ENCODE peak calls at places on chromosomes 3 and 15, in four cellular contexts. One of them, this sample, is unnamed.

GRCh38 chr3:99967796-99968195 is 146.5 kb downstream of the FILIP1L start:
- DNase-seq in NCI-H1417: no peak
- DNase-seq in cardiac muscle cell: no peak
- DNase-seq in right atrium auricular region: no peak
- DNase-seq in this sample: no peak

GRCh38 chr3:190983875-190984274 is 121.4 kb upstream of the GMNC start:
- DNase-seq in NCI-H1417: no peak
- DNase-seq in cardiac muscle cell: no peak
- DNase-seq in right atrium auricular region: no peak
- DNase-seq in this sample: no peak

GRCh38 chr3:102673271-102674115 is 238.7 kb downstream of the ZPLD1 start:
- DNase-seq in NCI-H1417: peak
- DNase-seq in cardiac muscle cell: peak
- DNase-seq in right atrium auricular region: peak
- DNase-seq in this sample: peak

GRCh38 chr15:81729340-81729739 is 316.5 kb downstream of the MEX3B start:
- DNase-seq in NCI-H1417: no peak
- DNase-seq in cardiac muscle cell: no peak
- DNase-seq in right atrium auricular region: no peak
- DNase-seq in this sample: no peak

GRCh38 chr3:62874398-62875102 is 666 bp downstream of the CADPS start:
- DNase-seq in NCI-H1417: peak
- DNase-seq in cardiac muscle cell: peak
- DNase-seq in right atrium auricular region: no peak
- DNase-seq in this sample: no peak

GRCh38 chr15:70042553-70043214 is 55.0 kb downstream of the TLE3 start:
- DNase-seq in NCI-H1417: no peak
- DNase-seq in cardiac muscle cell: no peak
- DNase-seq in right atrium auricular region: no peak
- DNase-seq in this sample: no peak

GRCh38 chr3:156390846-156391245 is 164.1 kb downstream of the SSR3 start:
- DNase-seq in NCI-H1417: no peak
- DNase-seq in cardiac muscle cell: no peak
- DNase-seq in right atrium auricular region: no peak
- DNase-seq in this sample: no peak

GRCh38 chr15:68590721-68591389 is 12.1 kb downstream of the CORO2B start:
- DNase-seq in NCI-H1417: no peak
- DNase-seq in cardiac muscle cell: no peak
- DNase-seq in right atrium auricular region: no peak
- DNase-seq in this sample: no peak

GRCh38 chr15:56371495-56372147 is 6.4 kb downstream of the TEX9 start:
- DNase-seq in NCI-H1417: no peak
- DNase-seq in cardiac muscle cell: no peak
- DNase-seq in right atrium auricular region: no peak
- DNase-seq in this sample: no peak

GRCh38 chr15:99719096-99719541 is 14.1 kb downstream of the LYSMD4 start:
- DNase-seq in NCI-H1417: no peak
- DNase-seq in cardiac muscle cell: no peak
- DNase-seq in right atrium auricular region: no peak
- DNase-seq in this sample: no peak

GRCh38 chr15:77907824-77908751 is 169.4 kb downstream of the TBC1D2B start:
- DNase-seq in NCI-H1417: no peak
- DNase-seq in cardiac muscle cell: peak
- DNase-seq in right atrium auricular region: no peak
- DNase-seq in this sample: no peak

GRCh38 chr3:141486416-141486734 is 452 bp upstream of the RASA2 start:
- DNase-seq in NCI-H1417: no peak
- DNase-seq in cardiac muscle cell: no peak
- DNase-seq in right atrium auricular region: no peak
- DNase-seq in this sample: peak

GRCh38 chr3:120688121-120688520 is 6.1 kb upstream of the HGD start:
- DNase-seq in NCI-H1417: no peak
- DNase-seq in cardiac muscle cell: no peak
- DNase-seq in right atrium auricular region: no peak
- DNase-seq in this sample: no peak

GRCh38 chr3:36542186-36542585 is 161.9 kb downstream of the STAC start:
- DNase-seq in NCI-H1417: no peak
- DNase-seq in cardiac muscle cell: no peak
- DNase-seq in right atrium auricular region: no peak
- DNase-seq in this sample: no peak

GRCh38 chr3:177263615-177264365 is 66.5 kb upstream of the TBL1XR1 start:
- DNase-seq in NCI-H1417: no peak
- DNase-seq in cardiac muscle cell: no peak
- DNase-seq in right atrium auricular region: peak
- DNase-seq in this sample: peak

GRCh38 chr15:66858423-66859207 is 156.6 kb downstream of the SMAD6 start:
- DNase-seq in NCI-H1417: no peak
- DNase-seq in cardiac muscle cell: no peak
- DNase-seq in right atrium auricular region: no peak
- DNase-seq in this sample: no peak

GRCh38 chr3:40713795-40714194 is 189.0 kb downstream of the ZNF621 start:
- DNase-seq in NCI-H1417: no peak
- DNase-seq in cardiac muscle cell: no peak
- DNase-seq in right atrium auricular region: no peak
- DNase-seq in this sample: no peak

GRCh38 chr15:85010472-85011209 is 29.0 kb downstream of the PDE8A start:
- DNase-seq in NCI-H1417: peak
- DNase-seq in cardiac muscle cell: no peak
- DNase-seq in right atrium auricular region: no peak
- DNase-seq in this sample: peak

GRCh38 chr3:150249776-150250175 is 158.3 kb upstream of the TSC22D2 start:
- DNase-seq in NCI-H1417: no peak
- DNase-seq in cardiac muscle cell: no peak
- DNase-seq in right atrium auricular region: no peak
- DNase-seq in this sample: peak

GRCh38 chr3:99721633-99722007 is 83.2 kb downstream of the COL8A1 start:
- DNase-seq in NCI-H1417: no peak
- DNase-seq in cardiac muscle cell: no peak
- DNase-seq in right atrium auricular region: no peak
- DNase-seq in this sample: no peak

GRCh38 chr3:130687327-130687726 is 59.3 kb downstream of the PIK3R4 start:
- DNase-seq in NCI-H1417: no peak
- DNase-seq in cardiac muscle cell: no peak
- DNase-seq in right atrium auricular region: no peak
- DNase-seq in this sample: no peak

GRCh38 chr15:48913141-48913540 is 35.2 kb downstream of the EID1 start:
- DNase-seq in NCI-H1417: no peak
- DNase-seq in cardiac muscle cell: no peak
- DNase-seq in right atrium auricular region: no peak
- DNase-seq in this sample: no peak

GRCh38 chr15:31197497-31198414 is 96.2 kb upstream of the TRPM1 start:
- DNase-seq in NCI-H1417: no peak
- DNase-seq in cardiac muscle cell: peak
- DNase-seq in right atrium auricular region: peak
- DNase-seq in this sample: no peak

GRCh38 chr3:146277953-146278631 is 27.2 kb upstream of the PLSCR4 start:
- DNase-seq in NCI-H1417: no peak
- DNase-seq in cardiac muscle cell: no peak
- DNase-seq in right atrium auricular region: no peak
- DNase-seq in this sample: no peak

GRCh38 chr3:100650651-100651611 is 41.5 kb downstream of the ADGRG7 start:
- DNase-seq in NCI-H1417: no peak
- DNase-seq in cardiac muscle cell: no peak
- DNase-seq in right atrium auricular region: no peak
- DNase-seq in this sample: no peak

GRCh38 chr3:56411147-56411546 is 57.1 kb downstream of the ERC2 start:
- DNase-seq in NCI-H1417: no peak
- DNase-seq in cardiac muscle cell: no peak
- DNase-seq in right atrium auricular region: no peak
- DNase-seq in this sample: no peak

GRCh38 chr3:72665701-72666443 is 182.4 kb downstream of the SHQ1 start:
- DNase-seq in NCI-H1417: no peak
- DNase-seq in cardiac muscle cell: peak
- DNase-seq in right atrium auricular region: no peak
- DNase-seq in this sample: no peak

GRCh38 chr3:31132132-31132769 is 237.8 kb upstream of the GADL1 start:
- DNase-seq in NCI-H1417: no peak
- DNase-seq in cardiac muscle cell: peak
- DNase-seq in right atrium auricular region: no peak
- DNase-seq in this sample: no peak

GRCh38 chr3:37072892-37073291 is 79.6 kb downstream of the MLH1 start:
- DNase-seq in NCI-H1417: no peak
- DNase-seq in cardiac muscle cell: no peak
- DNase-seq in right atrium auricular region: no peak
- DNase-seq in this sample: no peak

GRCh38 chr3:49199244-49199899 is 28.0 kb downstream of the KLHDC8B start:
- DNase-seq in NCI-H1417: no peak
- DNase-seq in cardiac muscle cell: no peak
- DNase-seq in right atrium auricular region: peak
- DNase-seq in this sample: peak

GRCh38 chr15:41001524-41001923 is 48.3 kb downstream of the CHAC1 start:
- DNase-seq in NCI-H1417: no peak
- DNase-seq in cardiac muscle cell: no peak
- DNase-seq in right atrium auricular region: no peak
- DNase-seq in this sample: no peak

GRCh38 chr3:4791358-4791757 is 187.9 kb upstream of the BHLHE40 start:
- DNase-seq in NCI-H1417: no peak
- DNase-seq in cardiac muscle cell: no peak
- DNase-seq in right atrium auricular region: no peak
- DNase-seq in this sample: no peak

GRCh38 chr3:141020139-141020940 is 30.8 kb upstream of the SPSB4 start:
- DNase-seq in NCI-H1417: no peak
- DNase-seq in cardiac muscle cell: no peak
- DNase-seq in right atrium auricular region: no peak
- DNase-seq in this sample: no peak

GRCh38 chr15:68619303-68619698 is 40.5 kb downstream of the CORO2B start:
- DNase-seq in NCI-H1417: peak
- DNase-seq in cardiac muscle cell: no peak
- DNase-seq in right atrium auricular region: no peak
- DNase-seq in this sample: no peak

GRCh38 chr3:120908030-120908802 is at the start of gene STXBP5L:
- DNase-seq in NCI-H1417: peak
- DNase-seq in cardiac muscle cell: peak
- DNase-seq in right atrium auricular region: no peak
- DNase-seq in this sample: peak

GRCh38 chr3:110965976-110966375 is 105.6 kb upstream of the NECTIN3 start:
- DNase-seq in NCI-H1417: no peak
- DNase-seq in cardiac muscle cell: no peak
- DNase-seq in right atrium auricular region: no peak
- DNase-seq in this sample: no peak

GRCh38 chr15:38093931-38094330 is 158.7 kb upstream of the SPRED1 start:
- DNase-seq in NCI-H1417: no peak
- DNase-seq in cardiac muscle cell: no peak
- DNase-seq in right atrium auricular region: no peak
- DNase-seq in this sample: no peak

GRCh38 chr3:52092291-52092660 is 35.9 kb upstream of the DUSP7 start:
- DNase-seq in NCI-H1417: no peak
- DNase-seq in cardiac muscle cell: no peak
- DNase-seq in right atrium auricular region: no peak
- DNase-seq in this sample: no peak